ENCODE peak calls at places on chromosomes 2 and 18, in six cellular contexts. W is hepatocyte; U is activated effector memory CD4-positive, alpha-beta T cell treated with Interleukin-2 at 50 U/mL for 16 hours; V is T-helper 17 cell; B is NCI-H1105 treated with DMSO at 0.1 percent for 48 hours; E is neural crest cell. L is an unnamed sample.

GRCh38 chr2:157887946-157888345 is 11.8 kb upstream of the ACVR1 start:
- DNase-seq in E (no peak), U (no peak), B (no peak), W (no peak), V (no peak), L (no peak)

GRCh38 chr2:96197541-96198255 is 10.9 kb downstream of the STARD7 start:
- DNase-seq in B (no peak), V (no peak), E (no peak), W (no peak), U (no peak), L (no peak)

GRCh38 chr2:225318440-225318839 is 81.1 kb upstream of the NYAP2 start:
- DNase-seq in U (no peak), B (no peak), W (no peak), E (no peak), V (no peak), L (no peak)

GRCh38 chr2:130762910-130763385 is 7.6 kb downstream of the AMER3 start:
- DNase-seq in V (no peak), E (no peak), U (no peak), B (no peak), W (no peak), L (no peak)

GRCh38 chr2:76867854-76868253 is 654.3 kb downstream of the LRRTM4 start:
- DNase-seq in V (no peak), W (no peak), B (no peak), E (no peak), U (no peak), L (no peak)

GRCh38 chr2:199662245-199662644 is 188.7 kb downstream of the FTCDNL1 start:
- DNase-seq in B (no peak), V (no peak), W (no peak), U (no peak), E (no peak), L (no peak)

GRCh38 chr2:240644859-240645301 is 19.6 kb downstream of the GPR35 start:
- DNase-seq in W (no peak), B (no peak), V (no peak), E (no peak), U (no peak), L (no peak)

GRCh38 chr2:168626610-168627009 is 170.5 kb downstream of the CERS6 start:
- DNase-seq in V (no peak), E (no peak), W (no peak), U (no peak), B (no peak), L (no peak)

GRCh38 chr18:8947576-8947975 is 154.9 kb upstream of the NDUFV2 start:
- DNase-seq in V (no peak), U (no peak), B (no peak), E (no peak), W (no peak), L (no peak)

GRCh38 chr2:107570876-107571275 is 255.8 kb upstream of the RGPD4 start:
- DNase-seq in W (no peak), V (no peak), E (no peak), U (no peak), B (no peak), L (no peak)

GRCh38 chr2:222915092-222915957 is 54.5 kb downstream of the ACSL3 start:
- DNase-seq in W (peak; percentile 17), U (no peak), B (peak; percentile 21), E (no peak), V (no peak), L (no peak)

GRCh38 chr2:69149631-69150215 is 136.7 kb downstream of the ANTXR1 start:
- DNase-seq in B (no peak), V (no peak), W (peak; percentile 35), E (no peak), U (no peak), L (no peak)

GRCh38 chr2:97751752-97752151 is 38.4 kb downstream of the ZAP70 start:
- DNase-seq in E (no peak), V (no peak), U (no peak), W (no peak), B (peak; percentile 79), L (no peak)

GRCh38 chr18:67010916-67011315 is 407.0 kb upstream of the CDH19 start:
- DNase-seq in W (no peak), U (no peak), E (no peak), B (no peak), V (no peak), L (no peak)

GRCh38 chr2:119431155-119431975 is at the start of gene TMEM37:
- DNase-seq in U (no peak), V (no peak), W (peak; percentile 95), E (peak; percentile 58), B (peak; percentile 72), L (peak; percentile 87)

GRCh38 chr2:195475336-195475735 is 181.7 kb upstream of the SLC39A10 start:
- DNase-seq in U (no peak), W (no peak), E (no peak), V (no peak), B (no peak), L (no peak)

GRCh38 chr2:116948258-116948657 is 866.2 kb upstream of the DDX18 start:
- DNase-seq in V (no peak), E (no peak), U (no peak), W (no peak), B (no peak), L (no peak)

GRCh38 chr2:100416939-100417744 is at the start of gene CHST10:
- DNase-seq in W (peak; percentile 83), U (peak; percentile 18), B (peak; percentile 42), V (no peak), E (peak; percentile 67), L (no peak)

GRCh38 chr2:63484901-63485300 is 103.4 kb downstream of the WDPCP start:
- DNase-seq in V (no peak), U (no peak), E (no peak), W (no peak), B (no peak), L (no peak)

GRCh38 chr2:43175187-43175490 is 51.3 kb downstream of the ZFP36L2 start:
- DNase-seq in B (no peak), U (no peak), W (no peak), V (no peak), E (no peak), L (no peak)

GRCh38 chr18:59005266-59005665 is 134.4 kb upstream of the SEC11C start:
- DNase-seq in U (no peak), W (peak; percentile 38), V (no peak), E (no peak), B (no peak), L (peak; percentile 19)

GRCh38 chr2:240435457-240435954 is at the start of gene GPC1:
- DNase-seq in V (peak; percentile 64), U (no peak), E (peak; percentile 55), B (peak; percentile 50), W (peak; percentile 94), L (peak; percentile 75)

GRCh38 chr2:135299165-135299564 is 231.9 kb downstream of the ZRANB3 start:
- DNase-seq in B (no peak), V (no peak), U (no peak), E (no peak), W (no peak), L (no peak)

GRCh38 chr2:121520641-121520994 is 10.1 kb upstream of the RNU4ATAC start:
- DNase-seq in W (no peak), U (no peak), E (no peak), B (no peak), V (no peak), L (no peak)

GRCh38 chr2:241150660-241151530 is 628 bp downstream of the PPP1R7 start:
- DNase-seq in V (no peak), U (no peak), B (no peak), W (no peak), E (no peak), L (no peak)

GRCh38 chr2:61268249-61268648 is 106.3 kb downstream of the C2orf74 start:
- DNase-seq in V (no peak), U (no peak), W (no peak), E (no peak), B (no peak), L (no peak)

GRCh38 chr2:14235667-14236066 is 396.9 kb upstream of the LRATD1 start:
- DNase-seq in U (no peak), E (no peak), W (no peak), V (no peak), B (no peak), L (no peak)

GRCh38 chr2:36403675-36404230 is 48.2 kb downstream of the CRIM1 start:
- DNase-seq in W (no peak), E (no peak), B (no peak), U (no peak), V (no peak), L (no peak)

GRCh38 chr2:114729025-114729424 is 286.6 kb downstream of the DPP10 start:
- DNase-seq in V (no peak), W (peak; percentile 36), E (no peak), U (no peak), B (no peak), L (peak; percentile 24)

GRCh38 chr2:128362186-128362888 is 43.7 kb upstream of the HS6ST1 start:
- DNase-seq in W (no peak), V (no peak), B (no peak), U (no peak), E (no peak), L (no peak)

GRCh38 chr2:62147610-62148301 is 48.2 kb upstream of the B3GNT2 start:
- DNase-seq in B (no peak), U (no peak), E (no peak), V (no peak), W (no peak), L (no peak)

GRCh38 chr2:112055833-112056625 is 960 bp downstream of the TMEM87B start:
- DNase-seq in V (peak; percentile 13), E (no peak), U (peak; percentile 6), W (peak; percentile 84), B (peak; percentile 52), L (peak; percentile 52)

GRCh38 chr2:50956886-50957285 is 75.0 kb downstream of the NRXN1 start:
- DNase-seq in U (no peak), E (no peak), B (no peak), V (no peak), W (no peak), L (no peak)

GRCh38 chr2:109275120-109276040 is 146.4 kb downstream of the SH3RF3 start:
- DNase-seq in W (no peak), V (no peak), E (no peak), U (no peak), B (peak; percentile 86), L (no peak)

GRCh38 chr2:239151201-239152131 is 249.4 kb downstream of the HDAC4 start:
- DNase-seq in E (no peak), U (no peak), V (no peak), W (no peak), B (no peak), L (no peak)

GRCh38 chr2:59322005-59322404 is 1080.9 kb upstream of the FANCL start:
- DNase-seq in E (no peak), W (no peak), U (no peak), B (no peak), V (no peak), L (no peak)

GRCh38 chr18:79853303-79853992 is 55.7 kb downstream of the KCNG2 start:
- DNase-seq in B (no peak), U (no peak), E (no peak), W (no peak), V (no peak), L (no peak)

GRCh38 chr2:126910637-126911036 is 11.9 kb downstream of the TEX51 start:
- DNase-seq in W (no peak), V (no peak), B (peak; percentile 11), U (no peak), E (no peak), L (no peak)

GRCh38 chr2:238848941-238849853 is 1.3 kb downstream of the TWIST2 start:
- DNase-seq in W (no peak), V (no peak), E (no peak), U (no peak), B (no peak), L (no peak)